ENCODE peak calls at places on chromosome 4, in four cellular contexts. J, R, V and N are unnamed samples.

GRCh38 chr4:8646296-8647093 is 53.9 kb downstream of the CPZ start:
- DNase-seq in V (no peak), R (no peak), J (no peak), N (no peak)

GRCh38 chr4:148443550-148444295 is 1.5 kb upstream of the NR3C2 start:
- DNase-seq in R (peak), J (peak), V (no peak), N (no peak)

GRCh38 chr4:7733201-7733600 is 206.5 kb downstream of the AFAP1 start:
- DNase-seq in J (no peak), V (no peak), R (no peak), N (no peak)

GRCh38 chr4:173516621-173517612 is 13.1 kb downstream of the HAND2 start:
- DNase-seq in J (peak), R (no peak), V (no peak), N (peak)

GRCh38 chr4:83490876-83491450 is 6.1 kb upstream of the ABRAXAS1 start:
- DNase-seq in R (no peak), J (peak), V (peak), N (no peak)

GRCh38 chr4:56466910-56467283 is 520 bp upstream of the SRP72 start:
- DNase-seq in J (no peak), V (no peak), R (no peak), N (no peak)

GRCh38 chr4:168796362-168797106 is 213.5 kb downstream of the CBR4 start:
- DNase-seq in V (peak), R (no peak), J (no peak), N (peak)

GRCh38 chr4:176005766-176006165 is 59.9 kb upstream of the WDR17 start:
- DNase-seq in R (no peak), J (no peak), V (no peak), N (no peak)

GRCh38 chr4:181078236-181078635 is 1165.0 kb upstream of the TENM3 start:
- DNase-seq in V (no peak), R (no peak), J (no peak), N (peak)

GRCh38 chr4:10084651-10085320 is 31.8 kb downstream of the WDR1 start:
- DNase-seq in V (no peak), R (no peak), J (no peak), N (no peak)

GRCh38 chr4:80221161-80221560 is 23.9 kb downstream of the PRDM8 start:
- DNase-seq in R (no peak), V (peak), J (no peak), N (no peak)

GRCh38 chr4:155900402-155900801 is 3.1 kb upstream of the TDO2 start:
- DNase-seq in R (no peak), V (peak), J (no peak), N (peak)

GRCh38 chr4:173493041-173493440 is 37.0 kb downstream of the HAND2 start:
- DNase-seq in J (no peak), V (no peak), R (no peak), N (no peak)

GRCh38 chr4:112509243-112510190 is 6.5 kb downstream of the NEUROG2 start:
- DNase-seq in J (no peak), V (no peak), R (no peak), N (no peak)

GRCh38 chr4:1237981-1238675 is 10.8 kb downstream of the CTBP1 start:
- DNase-seq in J (no peak), R (no peak), V (no peak), N (no peak)

GRCh38 chr4:90306810-90307209 is 179.6 kb downstream of the CCSER1 start:
- DNase-seq in V (no peak), J (no peak), R (no peak), N (no peak)

GRCh38 chr4:177511611-177512010 is 69.4 kb upstream of the AGA start:
- DNase-seq in V (no peak), J (no peak), R (no peak), N (no peak)

GRCh38 chr4:73187325-73187724 is 71.3 kb downstream of the ANKRD17 start:
- DNase-seq in V (peak), R (no peak), J (no peak), N (peak)

GRCh38 chr4:42655921-42656735 is 777 bp downstream of the ATP8A1 start:
- DNase-seq in R (peak), J (peak), V (peak), N (no peak)

GRCh38 chr4:94451051-94451404 is 714 bp upstream of the PDLIM5 start:
- DNase-seq in R (no peak), J (no peak), V (no peak), N (no peak)

GRCh38 chr4:99417125-99417524 is 18.0 kb downstream of the ADH7 start:
- DNase-seq in R (no peak), J (no peak), V (no peak), N (no peak)

GRCh38 chr4:112853662-112854256 is 195.7 kb upstream of the ANK2 start:
- DNase-seq in V (peak), R (no peak), J (no peak), N (no peak)

GRCh38 chr4:185086053-185086452 is 57.0 kb upstream of the SLC25A4 start:
- DNase-seq in V (no peak), J (no peak), R (no peak), N (no peak)

GRCh38 chr4:106369456-106370060 is 980 bp upstream of the GIMD1 start:
- DNase-seq in J (peak), V (peak), R (peak), N (peak)